ENCODE peak calls at places on chromosome 20, in seven cellular contexts. U is A673, Y is esophagus squamous epithelium, F is BJ, I is body of pancreas, Q is pancreas, S is psoas muscle. B is an unnamed sample.

GRCh38 chr20:43188234-43188653 is 1.5 kb downstream of the PTPRT start:
- DNase-seq in U (no peak), Y (no peak), F (no peak), I (no peak), Q (no peak), S (no peak), B (no peak)

GRCh38 chr20:10157539-10157938 is 61.1 kb upstream of the SNAP25 start:
- DNase-seq in U (no peak), Y (no peak), F (no peak), I (no peak), Q (no peak), S (no peak), B (no peak)

GRCh38 chr20:17648306-17648646 is 33.8 kb downstream of the RRBP1 start:
- DNase-seq in U (no peak), Y (no peak), F (no peak), I (no peak), Q (peak; percentile 64), S (peak; percentile 62), B (no peak)

GRCh38 chr20:19986419-19986818 is 30.7 kb upstream of the NAA20 start:
- DNase-seq in U (no peak), Y (no peak), F (no peak), I (no peak), Q (no peak), S (no peak), B (no peak)

GRCh38 chr20:4601630-4602296 is 119.9 kb upstream of the PRND start:
- DNase-seq in U (peak; percentile 54), Y (no peak), F (no peak), I (peak; percentile 47), Q (peak; percentile 65), S (no peak), B (no peak)

GRCh38 chr20:63330940-63331339 is 30.2 kb downstream of the CHRNA4 start:
- DNase-seq in U (no peak), Y (no peak), F (no peak), I (no peak), Q (no peak), S (peak; percentile 3), B (no peak)

GRCh38 chr20:63846128-63846771 is 15.0 kb upstream of the ABHD16B start:
- DNase-seq in U (no peak), Y (no peak), F (no peak), I (no peak), Q (no peak), S (peak; percentile 58), B (no peak)

GRCh38 chr20:53001502-53002301 is 29.5 kb downstream of the TSHZ2 start:
- DNase-seq in U (no peak), Y (no peak), F (no peak), I (no peak), Q (no peak), S (no peak), B (no peak)

GRCh38 chr20:36466089-36466488 is 75.2 kb upstream of the MYL9 start:
- DNase-seq in U (no peak), Y (no peak), F (no peak), I (no peak), Q (no peak), S (no peak), B (no peak)

GRCh38 chr20:4544765-4545164 is 176.9 kb upstream of the PRND start:
- DNase-seq in U (no peak), Y (no peak), F (peak; percentile 42), I (no peak), Q (no peak), S (no peak), B (no peak)

GRCh38 chr20:4957939-4958362 is 43.4 kb downstream of the SLC23A2 start:
- DNase-seq in U (no peak), Y (no peak), F (no peak), I (no peak), Q (no peak), S (no peak), B (no peak)

GRCh38 chr20:3101737-3102574 is 17.4 kb upstream of the AVP start:
- DNase-seq in U (no peak), Y (no peak), F (no peak), I (no peak), Q (no peak), S (no peak), B (no peak)

GRCh38 chr20:32333988-32334885 is 23.9 kb upstream of the ASXL1 start:
- DNase-seq in U (no peak), Y (no peak), F (no peak), I (peak; percentile 82), Q (peak; percentile 66), S (peak; percentile 35), B (no peak)

GRCh38 chr20:41364236-41364855 is 2.3 kb downstream of the EMILIN3 start:
- DNase-seq in U (no peak), Y (no peak), F (no peak), I (no peak), Q (no peak), S (no peak), B (no peak)

GRCh38 chr20:23375827-23376226 is 13.8 kb downstream of the GZF1 start:
- DNase-seq in U (no peak), Y (no peak), F (no peak), I (no peak), Q (no peak), S (no peak), B (no peak)
- H3K36me3 ChIP-seq in U (peaks cover 64% of the 10 kb centered on the region), Y (peaks cover 10% of the 10 kb centered on the region), F (peaks cover 15% of the 10 kb centered on the region), I (peaks cover 12% of the 10 kb centered on the region), Q (no peaks in the 10 kb centered on the region), S (peaks cover 5% of the 10 kb centered on the region), B (peaks cover 19% of the 10 kb centered on the region)

DNA sequence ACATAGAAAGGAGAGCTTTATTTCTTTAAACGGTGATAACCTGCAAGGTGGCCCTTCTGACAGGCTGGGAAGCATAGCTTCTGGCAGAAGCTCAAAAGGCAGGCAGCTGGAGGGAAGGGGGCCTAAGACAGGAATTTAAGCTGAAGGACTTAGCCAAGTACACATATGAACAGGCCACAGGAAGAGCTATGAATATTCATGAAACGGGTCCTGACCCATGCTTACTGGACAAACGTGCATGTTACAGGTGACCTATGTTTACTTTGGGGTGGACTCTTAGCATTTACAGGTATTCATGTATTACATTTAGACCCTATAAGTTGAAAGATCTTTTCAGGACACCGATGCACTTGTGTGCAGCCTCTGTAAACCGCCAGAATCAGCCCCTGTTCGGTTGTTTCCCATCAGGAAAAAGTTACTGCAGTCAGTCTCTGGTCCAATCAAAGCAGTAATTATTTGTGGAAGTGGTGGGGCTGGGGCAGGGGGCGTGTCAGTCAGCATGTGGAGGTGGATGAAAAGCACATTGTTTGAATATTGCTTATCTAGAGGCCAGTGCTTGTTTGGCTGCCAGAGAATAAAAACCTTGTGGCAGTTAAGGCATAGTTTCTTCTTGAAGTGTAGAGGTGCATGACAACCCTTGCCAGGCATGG is 2.9 kb upstream of the GZF1 start:
- DNase-seq in U (no peak), Y (no peak), F (no peak), I (peak; percentile 55), Q (no peak), S (no peak), B (no peak)
- TF ChIP-seq CTCF in U (no peak), Y (no peak), F (no peak), I (no peak), Q (no peak), S (no peak), B (no peak)

GRCh38 chr20:46203510-46203837 is 85.4 kb downstream of the CD40 start:
- DNase-seq in U (no peak), Y (no peak), F (no peak), I (no peak), Q (no peak), S (no peak), B (no peak)

GRCh38 chr20:46202758-46203509 is 84.8 kb downstream of the CD40 start:
- DNase-seq in U (no peak), Y (no peak), F (no peak), I (no peak), Q (no peak), S (peak; percentile 39), B (no peak)

GRCh38 chr20:46204594-46205205 is 86.6 kb downstream of the CD40 start:
- DNase-seq in U (no peak), Y (no peak), F (no peak), I (no peak), Q (no peak), S (no peak), B (no peak)

GRCh38 chr20:46199198-46199597 is 81.1 kb downstream of the CD40 start:
- DNase-seq in U (peak; percentile 21), Y (no peak), F (no peak), I (no peak), Q (no peak), S (no peak), B (no peak)

DNA sequence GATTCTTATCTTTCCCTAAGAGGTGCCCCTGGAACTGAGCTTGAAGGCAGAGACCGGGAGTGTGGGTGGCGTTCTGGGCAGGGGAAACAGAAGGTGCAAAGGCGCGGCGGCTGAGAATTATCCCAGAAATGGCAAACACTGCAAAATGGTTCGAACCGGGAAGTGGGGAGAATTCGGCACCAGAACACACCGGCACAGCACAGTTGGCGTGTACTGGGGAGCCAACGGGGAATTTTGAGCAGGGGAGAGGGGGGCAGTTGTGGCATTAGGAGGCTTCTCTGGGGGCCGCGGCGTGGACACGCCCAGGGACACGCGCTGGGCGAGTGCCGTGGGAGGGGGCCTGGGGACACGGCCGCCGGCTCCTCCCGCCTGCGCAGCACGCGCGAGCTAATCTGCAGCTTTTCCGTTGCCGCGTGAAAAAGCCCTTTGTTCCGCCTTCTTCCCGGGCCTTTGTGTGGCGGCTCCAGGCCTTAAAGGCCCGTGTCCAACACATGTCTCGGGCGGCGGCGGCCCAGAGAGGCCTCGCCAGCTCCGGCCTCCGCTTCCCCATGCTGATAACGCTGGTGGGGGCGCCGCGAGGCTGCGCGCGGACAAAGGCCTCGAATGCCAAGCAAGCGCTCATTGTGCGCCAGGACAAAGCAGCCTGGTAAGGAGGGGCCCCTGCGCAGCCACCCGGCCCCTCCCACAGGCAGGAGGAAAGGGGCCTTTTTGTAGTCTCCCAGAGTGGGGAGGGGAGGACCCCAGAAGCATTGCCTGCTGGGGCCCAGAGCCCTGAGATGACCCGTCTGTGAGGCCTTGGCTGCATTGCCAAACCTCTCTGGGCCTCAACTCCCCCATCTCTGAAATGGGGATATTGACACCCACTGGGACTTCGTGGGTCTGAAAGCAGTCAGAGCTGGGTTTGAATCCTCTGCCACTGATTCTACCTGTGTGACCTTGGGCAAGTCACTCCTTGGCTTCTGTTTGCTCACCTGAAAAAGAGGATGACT is 82.8 kb downstream of the CD40 start:
- DNase-seq in U (no peak), Y (no peak), F (no peak), I (no peak), Q (no peak), S (no peak), B (no peak)
- H3K36me3 ChIP-seq in U (no peaks in the 10 kb centered on the region), Y (no peaks in the 10 kb centered on the region), F (no peaks in the 10 kb centered on the region), I (no peaks in the 10 kb centered on the region), Q (no peaks in the 10 kb centered on the region), S (no peaks in the 10 kb centered on the region), B (no peaks in the 10 kb centered on the region)

DNA sequence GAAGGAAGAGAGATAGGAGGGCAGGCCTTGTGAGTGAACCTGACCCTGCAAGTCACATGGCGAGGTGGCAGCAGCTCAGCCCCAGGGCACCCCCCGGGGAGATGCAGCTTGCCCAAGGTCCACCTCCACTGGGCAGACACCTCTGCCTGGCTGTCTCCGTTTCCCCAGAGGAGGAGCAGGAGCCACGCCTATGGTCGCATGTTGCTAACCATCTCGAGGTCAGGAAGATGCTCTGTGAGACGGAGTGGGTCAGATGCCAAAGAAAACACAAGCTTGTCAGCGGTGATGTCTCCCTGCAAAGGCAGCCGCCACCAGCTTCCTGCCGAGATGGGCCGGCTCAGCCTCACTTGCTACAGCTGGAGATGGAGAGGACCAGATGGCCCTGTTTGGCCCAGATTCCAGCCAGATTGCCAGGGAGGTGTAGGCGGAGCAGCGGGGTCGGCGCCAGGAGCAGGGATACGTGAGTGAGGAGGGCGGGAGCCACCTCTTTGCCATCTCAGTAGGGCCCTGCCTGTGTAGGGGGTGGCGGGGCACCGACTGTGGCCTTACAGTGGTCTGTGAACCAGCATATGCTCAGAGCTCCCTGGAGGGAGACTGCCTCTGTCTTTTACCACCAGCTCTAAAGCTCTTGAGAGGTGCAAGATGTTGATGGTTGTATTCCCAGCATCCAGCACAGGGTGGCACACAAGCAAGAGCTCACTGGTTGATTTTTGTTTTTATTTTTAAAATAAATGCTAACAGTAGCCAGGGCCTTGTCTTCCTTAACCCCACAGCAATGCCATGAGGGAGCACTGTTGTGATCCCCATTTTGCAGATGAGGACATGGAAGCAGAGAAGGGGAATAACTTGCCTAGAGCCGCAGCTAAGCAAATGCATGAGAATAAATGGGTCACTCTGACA is 42.9 kb upstream of the FAM83D start:
- DNase-seq in U (no peak), Y (no peak), F (no peak), I (peak; percentile 23), Q (peak; percentile 42), S (no peak), B (no peak)
- TF ChIP-seq CTCF in U (no peak), Y (no peak), F (no peak), I (no peak), Q (no peak), S (no peak), B (no peak)

B was measured in thoracic aorta.